ENCODE peak calls at places on chromosomes 11 and 22, in ten cellular contexts. One of them, this sample, is unnamed.

GRCh38 chr11:131481317-131481716 is 110.9 kb downstream of the NTM start:
- DNase-seq in stimulated activated CD4-positive, alpha-beta T cell treated with anti-CD3 and anti-CD28 coated beads, Interleukin-1b, Interleukin-23, amount 100 ng/mL, for 24 hours: no peak
- DNase-seq in fibroblast of pulmonary artery: no peak
- DNase-seq in HuH-7: no peak
- DNase-seq in CD8-positive, alpha-beta T cell: no peak
- DNase-seq in tibial artery: no peak
- DNase-seq in HEK293T: no peak
- DNase-seq in mesenchymal stem cell: no peak
- DNase-seq in neuronal stem cell: no peak
- DNase-seq in NCI-H774: no peak
- DNase-seq in this sample: no peak

GRCh38 chr22:48678171-48679135 is 1149.2 kb downstream of the BRD1 start:
- DNase-seq in NCI-H774: no peak
- DNase-seq in HuH-7: no peak
- DNase-seq in neuronal stem cell: no peak
- DNase-seq in fibroblast of pulmonary artery: no peak
- DNase-seq in CD8-positive, alpha-beta T cell: no peak
- DNase-seq in HEK293T: no peak
- DNase-seq in stimulated activated CD4-positive, alpha-beta T cell treated with anti-CD3 and anti-CD28 coated beads, Interleukin-1b, Interleukin-23, amount 100 ng/mL, for 24 hours: no peak
- DNase-seq in tibial artery: no peak
- DNase-seq in mesenchymal stem cell: no peak
- DNase-seq in this sample: no peak

GRCh38 chr11:129023968-129024676 is 81.5 kb upstream of the TP53AIP1 start:
- DNase-seq in HEK293T: peak; percentile 31
- DNase-seq in fibroblast of pulmonary artery: peak; percentile 4
- DNase-seq in NCI-H774: peak; percentile 9
- DNase-seq in HuH-7: no peak
- DNase-seq in CD8-positive, alpha-beta T cell: no peak
- DNase-seq in tibial artery: no peak
- DNase-seq in mesenchymal stem cell: no peak
- DNase-seq in neuronal stem cell: peak; percentile 11
- DNase-seq in stimulated activated CD4-positive, alpha-beta T cell treated with anti-CD3 and anti-CD28 coated beads, Interleukin-1b, Interleukin-23, amount 100 ng/mL, for 24 hours: no peak
- DNase-seq in this sample: peak; percentile 30

GRCh38 chr11:83671295-83671694 is 385.1 kb upstream of the CCDC90B start:
- DNase-seq in tibial artery: no peak
- DNase-seq in HuH-7: no peak
- DNase-seq in HEK293T: no peak
- DNase-seq in mesenchymal stem cell: peak; percentile 19
- DNase-seq in CD8-positive, alpha-beta T cell: no peak
- DNase-seq in stimulated activated CD4-positive, alpha-beta T cell treated with anti-CD3 and anti-CD28 coated beads, Interleukin-1b, Interleukin-23, amount 100 ng/mL, for 24 hours: no peak
- DNase-seq in neuronal stem cell: no peak
- DNase-seq in NCI-H774: no peak
- DNase-seq in fibroblast of pulmonary artery: no peak
- DNase-seq in this sample: no peak

GRCh38 chr22:37492428-37493344 is 6.5 kb upstream of the MFNG start:
- DNase-seq in stimulated activated CD4-positive, alpha-beta T cell treated with anti-CD3 and anti-CD28 coated beads, Interleukin-1b, Interleukin-23, amount 100 ng/mL, for 24 hours: no peak
- DNase-seq in mesenchymal stem cell: peak; percentile 72
- DNase-seq in HEK293T: peak; percentile 71
- DNase-seq in fibroblast of pulmonary artery: peak; percentile 63
- DNase-seq in neuronal stem cell: peak; percentile 33
- DNase-seq in NCI-H774: no peak
- DNase-seq in tibial artery: no peak
- DNase-seq in HuH-7: peak; percentile 77
- DNase-seq in CD8-positive, alpha-beta T cell: peak; percentile 61
- DNase-seq in this sample: no peak

GRCh38 chr11:2444301-2445106 is at the start of the genes KCNQ1 and TRPM5:
- DNase-seq in tibial artery: no peak
- DNase-seq in fibroblast of pulmonary artery: no peak
- DNase-seq in HEK293T: peak; percentile 83
- DNase-seq in CD8-positive, alpha-beta T cell: peak; percentile 80
- DNase-seq in stimulated activated CD4-positive, alpha-beta T cell treated with anti-CD3 and anti-CD28 coated beads, Interleukin-1b, Interleukin-23, amount 100 ng/mL, for 24 hours: peak; percentile 59
- DNase-seq in NCI-H774: peak; percentile 68
- DNase-seq in HuH-7: no peak
- DNase-seq in mesenchymal stem cell: no peak
- DNase-seq in neuronal stem cell: peak; percentile 48
- DNase-seq in this sample: no peak

GRCh38 chr11:130178441-130178971 is 18.9 kb downstream of the ST14 start:
- DNase-seq in neuronal stem cell: no peak
- DNase-seq in HEK293T: no peak
- DNase-seq in NCI-H774: no peak
- DNase-seq in mesenchymal stem cell: no peak
- DNase-seq in CD8-positive, alpha-beta T cell: no peak
- DNase-seq in stimulated activated CD4-positive, alpha-beta T cell treated with anti-CD3 and anti-CD28 coated beads, Interleukin-1b, Interleukin-23, amount 100 ng/mL, for 24 hours: no peak
- DNase-seq in tibial artery: no peak
- DNase-seq in HuH-7: no peak
- DNase-seq in fibroblast of pulmonary artery: no peak
- DNase-seq in this sample: no peak

GRCh38 chr11:128488471-128488870 is 98.9 kb downstream of the ETS1 start:
- DNase-seq in stimulated activated CD4-positive, alpha-beta T cell treated with anti-CD3 and anti-CD28 coated beads, Interleukin-1b, Interleukin-23, amount 100 ng/mL, for 24 hours: no peak
- DNase-seq in fibroblast of pulmonary artery: peak; percentile 94
- DNase-seq in CD8-positive, alpha-beta T cell: no peak
- DNase-seq in NCI-H774: no peak
- DNase-seq in mesenchymal stem cell: peak; percentile 92
- DNase-seq in tibial artery: no peak
- DNase-seq in HuH-7: no peak
- DNase-seq in HEK293T: no peak
- DNase-seq in neuronal stem cell: no peak
- DNase-seq in this sample: no peak

GRCh38 chr11:126452256-126452655 is 96.8 kb downstream of the ST3GAL4 start:
- DNase-seq in fibroblast of pulmonary artery: no peak
- DNase-seq in CD8-positive, alpha-beta T cell: no peak
- DNase-seq in HuH-7: no peak
- DNase-seq in stimulated activated CD4-positive, alpha-beta T cell treated with anti-CD3 and anti-CD28 coated beads, Interleukin-1b, Interleukin-23, amount 100 ng/mL, for 24 hours: no peak
- DNase-seq in tibial artery: no peak
- DNase-seq in HEK293T: no peak
- DNase-seq in NCI-H774: no peak
- DNase-seq in neuronal stem cell: no peak
- DNase-seq in mesenchymal stem cell: no peak
- DNase-seq in this sample: no peak

GRCh38 chr11:58905141-58905715 is 34.1 kb upstream of the GLYATL1 start:
- DNase-seq in HuH-7: no peak
- DNase-seq in neuronal stem cell: peak; percentile 59
- DNase-seq in CD8-positive, alpha-beta T cell: no peak
- DNase-seq in stimulated activated CD4-positive, alpha-beta T cell treated with anti-CD3 and anti-CD28 coated beads, Interleukin-1b, Interleukin-23, amount 100 ng/mL, for 24 hours: no peak
- DNase-seq in mesenchymal stem cell: peak; percentile 72
- DNase-seq in NCI-H774: peak; percentile 49
- DNase-seq in tibial artery: peak; percentile 31
- DNase-seq in fibroblast of pulmonary artery: peak; percentile 49
- DNase-seq in HEK293T: no peak
- DNase-seq in this sample: no peak

GRCh38 chr22:36212896-36213295 is 11.3 kb upstream of the APOL4 start:
- DNase-seq in HEK293T: no peak
- DNase-seq in neuronal stem cell: no peak
- DNase-seq in HuH-7: no peak
- DNase-seq in tibial artery: no peak
- DNase-seq in fibroblast of pulmonary artery: no peak
- DNase-seq in stimulated activated CD4-positive, alpha-beta T cell treated with anti-CD3 and anti-CD28 coated beads, Interleukin-1b, Interleukin-23, amount 100 ng/mL, for 24 hours: no peak
- DNase-seq in CD8-positive, alpha-beta T cell: no peak
- DNase-seq in mesenchymal stem cell: no peak
- DNase-seq in NCI-H774: no peak
- DNase-seq in this sample: no peak

GRCh38 chr11:45025716-45026492 is 75.2 kb upstream of the TP53I11 start:
- DNase-seq in neuronal stem cell: no peak
- DNase-seq in stimulated activated CD4-positive, alpha-beta T cell treated with anti-CD3 and anti-CD28 coated beads, Interleukin-1b, Interleukin-23, amount 100 ng/mL, for 24 hours: no peak
- DNase-seq in HuH-7: no peak
- DNase-seq in tibial artery: peak; percentile 53
- DNase-seq in fibroblast of pulmonary artery: peak; percentile 88
- DNase-seq in mesenchymal stem cell: peak; percentile 23
- DNase-seq in NCI-H774: peak; percentile 44
- DNase-seq in CD8-positive, alpha-beta T cell: peak; percentile 6
- DNase-seq in HEK293T: no peak
- DNase-seq in this sample: peak; percentile 12

GRCh38 chr11:46979358-46979757 is 42.8 kb downstream of the CSTPP1 start:
- DNase-seq in HEK293T: no peak
- DNase-seq in neuronal stem cell: no peak
- DNase-seq in mesenchymal stem cell: no peak
- DNase-seq in NCI-H774: no peak
- DNase-seq in tibial artery: no peak
- DNase-seq in CD8-positive, alpha-beta T cell: no peak
- DNase-seq in stimulated activated CD4-positive, alpha-beta T cell treated with anti-CD3 and anti-CD28 coated beads, Interleukin-1b, Interleukin-23, amount 100 ng/mL, for 24 hours: no peak
- DNase-seq in fibroblast of pulmonary artery: no peak
- DNase-seq in HuH-7: no peak
- DNase-seq in this sample: no peak

GRCh38 chr11:112968988-112969714 is 7.9 kb downstream of the NCAM1 start:
- DNase-seq in mesenchymal stem cell: peak; percentile 47
- DNase-seq in CD8-positive, alpha-beta T cell: no peak
- DNase-seq in HuH-7: no peak
- DNase-seq in fibroblast of pulmonary artery: peak; percentile 63
- DNase-seq in NCI-H774: no peak
- DNase-seq in stimulated activated CD4-positive, alpha-beta T cell treated with anti-CD3 and anti-CD28 coated beads, Interleukin-1b, Interleukin-23, amount 100 ng/mL, for 24 hours: no peak
- DNase-seq in tibial artery: no peak
- DNase-seq in HEK293T: no peak
- DNase-seq in neuronal stem cell: no peak
- DNase-seq in this sample: no peak

GRCh38 chr11:367956-368413 is 1.3 kb upstream of the B4GALNT4 start:
- DNase-seq in NCI-H774: no peak
- DNase-seq in tibial artery: no peak
- DNase-seq in CD8-positive, alpha-beta T cell: no peak
- DNase-seq in HuH-7: no peak
- DNase-seq in HEK293T: no peak
- DNase-seq in stimulated activated CD4-positive, alpha-beta T cell treated with anti-CD3 and anti-CD28 coated beads, Interleukin-1b, Interleukin-23, amount 100 ng/mL, for 24 hours: no peak
- DNase-seq in fibroblast of pulmonary artery: no peak
- DNase-seq in neuronal stem cell: no peak
- DNase-seq in mesenchymal stem cell: no peak
- DNase-seq in this sample: no peak

GRCh38 chr11:64744544-64745218 is 739 bp upstream of the RASGRP2 start:
- DNase-seq in stimulated activated CD4-positive, alpha-beta T cell treated with anti-CD3 and anti-CD28 coated beads, Interleukin-1b, Interleukin-23, amount 100 ng/mL, for 24 hours: no peak
- DNase-seq in HuH-7: no peak
- DNase-seq in HEK293T: no peak
- DNase-seq in fibroblast of pulmonary artery: no peak
- DNase-seq in NCI-H774: no peak
- DNase-seq in mesenchymal stem cell: no peak
- DNase-seq in tibial artery: no peak
- DNase-seq in neuronal stem cell: no peak
- DNase-seq in CD8-positive, alpha-beta T cell: peak; percentile 48
- DNase-seq in this sample: no peak

GRCh38 chr11:134498326-134499139 is 86.5 kb upstream of the B3GAT1 start:
- DNase-seq in mesenchymal stem cell: no peak
- DNase-seq in NCI-H774: no peak
- DNase-seq in HuH-7: no peak
- DNase-seq in stimulated activated CD4-positive, alpha-beta T cell treated with anti-CD3 and anti-CD28 coated beads, Interleukin-1b, Interleukin-23, amount 100 ng/mL, for 24 hours: no peak
- DNase-seq in neuronal stem cell: no peak
- DNase-seq in fibroblast of pulmonary artery: no peak
- DNase-seq in CD8-positive, alpha-beta T cell: no peak
- DNase-seq in tibial artery: no peak
- DNase-seq in HEK293T: no peak
- DNase-seq in this sample: no peak

GRCh38 chr11:1298695-1299492 is 10.5 kb downstream of the TOLLIP start:
- DNase-seq in fibroblast of pulmonary artery: peak; percentile 78
- DNase-seq in CD8-positive, alpha-beta T cell: no peak
- DNase-seq in HuH-7: peak; percentile 99
- DNase-seq in mesenchymal stem cell: peak; percentile 84
- DNase-seq in neuronal stem cell: no peak
- DNase-seq in HEK293T: no peak
- DNase-seq in tibial artery: peak; percentile 84
- DNase-seq in stimulated activated CD4-positive, alpha-beta T cell treated with anti-CD3 and anti-CD28 coated beads, Interleukin-1b, Interleukin-23, amount 100 ng/mL, for 24 hours: no peak
- DNase-seq in NCI-H774: no peak
- DNase-seq in this sample: no peak

GRCh38 chr22:49997221-49997599 is 15.4 kb downstream of the IL17REL start:
- DNase-seq in fibroblast of pulmonary artery: no peak
- DNase-seq in HEK293T: no peak
- DNase-seq in neuronal stem cell: no peak
- DNase-seq in CD8-positive, alpha-beta T cell: no peak
- DNase-seq in stimulated activated CD4-positive, alpha-beta T cell treated with anti-CD3 and anti-CD28 coated beads, Interleukin-1b, Interleukin-23, amount 100 ng/mL, for 24 hours: no peak
- DNase-seq in HuH-7: no peak
- DNase-seq in mesenchymal stem cell: no peak
- DNase-seq in NCI-H774: no peak
- DNase-seq in tibial artery: peak; percentile 16
- DNase-seq in this sample: no peak

GRCh38 chr22:42439821-42440674 is 7.8 kb upstream of the NFAM1 start:
- DNase-seq in fibroblast of pulmonary artery: peak; percentile 31
- DNase-seq in CD8-positive, alpha-beta T cell: no peak
- DNase-seq in NCI-H774: no peak
- DNase-seq in stimulated activated CD4-positive, alpha-beta T cell treated with anti-CD3 and anti-CD28 coated beads, Interleukin-1b, Interleukin-23, amount 100 ng/mL, for 24 hours: no peak
- DNase-seq in HuH-7: no peak
- DNase-seq in neuronal stem cell: no peak
- DNase-seq in tibial artery: peak; percentile 45
- DNase-seq in HEK293T: no peak
- DNase-seq in mesenchymal stem cell: peak; percentile 19
- DNase-seq in this sample: no peak

GRCh38 chr11:117973446-117973922 is 12.7 kb upstream of the IL10RA start:
- DNase-seq in mesenchymal stem cell: no peak
- DNase-seq in tibial artery: no peak
- DNase-seq in HEK293T: no peak
- DNase-seq in CD8-positive, alpha-beta T cell: no peak
- DNase-seq in NCI-H774: no peak
- DNase-seq in fibroblast of pulmonary artery: no peak
- DNase-seq in HuH-7: no peak
- DNase-seq in neuronal stem cell: no peak
- DNase-seq in stimulated activated CD4-positive, alpha-beta T cell treated with anti-CD3 and anti-CD28 coated beads, Interleukin-1b, Interleukin-23, amount 100 ng/mL, for 24 hours: no peak
- DNase-seq in this sample: no peak

GRCh38 chr11:36404831-36405230 is 105.2 kb downstream of the TRAF6 start:
- DNase-seq in HuH-7: no peak
- DNase-seq in fibroblast of pulmonary artery: no peak
- DNase-seq in stimulated activated CD4-positive, alpha-beta T cell treated with anti-CD3 and anti-CD28 coated beads, Interleukin-1b, Interleukin-23, amount 100 ng/mL, for 24 hours: no peak
- DNase-seq in HEK293T: no peak
- DNase-seq in NCI-H774: no peak
- DNase-seq in neuronal stem cell: no peak
- DNase-seq in tibial artery: no peak
- DNase-seq in mesenchymal stem cell: no peak
- DNase-seq in CD8-positive, alpha-beta T cell: no peak
- DNase-seq in this sample: no peak

GRCh38 chr11:44958165-44958564 is 7.5 kb upstream of the TP53I11 start:
- DNase-seq in stimulated activated CD4-positive, alpha-beta T cell treated with anti-CD3 and anti-CD28 coated beads, Interleukin-1b, Interleukin-23, amount 100 ng/mL, for 24 hours: no peak
- DNase-seq in neuronal stem cell: no peak
- DNase-seq in fibroblast of pulmonary artery: no peak
- DNase-seq in tibial artery: no peak
- DNase-seq in HuH-7: no peak
- DNase-seq in CD8-positive, alpha-beta T cell: no peak
- DNase-seq in NCI-H774: no peak
- DNase-seq in HEK293T: no peak
- DNase-seq in mesenchymal stem cell: no peak
- DNase-seq in this sample: no peak

GRCh38 chr11:4368286-4368685 is at the start of gene OR52B4:
- DNase-seq in HEK293T: no peak
- DNase-seq in mesenchymal stem cell: no peak
- DNase-seq in tibial artery: no peak
- DNase-seq in fibroblast of pulmonary artery: no peak
- DNase-seq in stimulated activated CD4-positive, alpha-beta T cell treated with anti-CD3 and anti-CD28 coated beads, Interleukin-1b, Interleukin-23, amount 100 ng/mL, for 24 hours: no peak
- DNase-seq in NCI-H774: no peak
- DNase-seq in neuronal stem cell: no peak
- DNase-seq in HuH-7: no peak
- DNase-seq in CD8-positive, alpha-beta T cell: no peak
- DNase-seq in this sample: no peak

GRCh38 chr11:72038491-72038890 is 39.8 kb downstream of the IL18BP start:
- DNase-seq in stimulated activated CD4-positive, alpha-beta T cell treated with anti-CD3 and anti-CD28 coated beads, Interleukin-1b, Interleukin-23, amount 100 ng/mL, for 24 hours: no peak
- DNase-seq in HuH-7: no peak
- DNase-seq in neuronal stem cell: no peak
- DNase-seq in NCI-H774: no peak
- DNase-seq in mesenchymal stem cell: peak; percentile 12
- DNase-seq in fibroblast of pulmonary artery: peak; percentile 75
- DNase-seq in CD8-positive, alpha-beta T cell: no peak
- DNase-seq in HEK293T: no peak
- DNase-seq in tibial artery: peak; percentile 78
- DNase-seq in this sample: no peak

GRCh38 chr11:126140932-126141291 is 70.5 kb downstream of the RPUSD4 start:
- DNase-seq in tibial artery: peak; percentile 73
- DNase-seq in stimulated activated CD4-positive, alpha-beta T cell treated with anti-CD3 and anti-CD28 coated beads, Interleukin-1b, Interleukin-23, amount 100 ng/mL, for 24 hours: no peak
- DNase-seq in HuH-7: no peak
- DNase-seq in HEK293T: no peak
- DNase-seq in mesenchymal stem cell: peak; percentile 90
- DNase-seq in CD8-positive, alpha-beta T cell: no peak
- DNase-seq in NCI-H774: peak; percentile 29
- DNase-seq in fibroblast of pulmonary artery: peak; percentile 57
- DNase-seq in neuronal stem cell: no peak
- DNase-seq in this sample: no peak

GRCh38 chr22:44570476-44571445 is 72.7 kb upstream of the RTL6 start:
- DNase-seq in HuH-7: no peak
- DNase-seq in tibial artery: no peak
- DNase-seq in neuronal stem cell: no peak
- DNase-seq in CD8-positive, alpha-beta T cell: no peak
- DNase-seq in NCI-H774: no peak
- DNase-seq in stimulated activated CD4-positive, alpha-beta T cell treated with anti-CD3 and anti-CD28 coated beads, Interleukin-1b, Interleukin-23, amount 100 ng/mL, for 24 hours: no peak
- DNase-seq in HEK293T: no peak
- DNase-seq in fibroblast of pulmonary artery: no peak
- DNase-seq in mesenchymal stem cell: no peak
- DNase-seq in this sample: no peak

GRCh38 chr11:124642628-124643027 is 20.0 kb downstream of the TBRG1 start:
- DNase-seq in NCI-H774: no peak
- DNase-seq in fibroblast of pulmonary artery: no peak
- DNase-seq in stimulated activated CD4-positive, alpha-beta T cell treated with anti-CD3 and anti-CD28 coated beads, Interleukin-1b, Interleukin-23, amount 100 ng/mL, for 24 hours: no peak
- DNase-seq in HEK293T: no peak
- DNase-seq in HuH-7: no peak
- DNase-seq in tibial artery: no peak
- DNase-seq in neuronal stem cell: no peak
- DNase-seq in mesenchymal stem cell: no peak
- DNase-seq in CD8-positive, alpha-beta T cell: no peak
- DNase-seq in this sample: no peak